ENCODE peak calls at places on chromosomes 6 and 20, in eight cellular contexts. A is RWPE1, O is RPMI8226, Z is psoas muscle, I is midbrain, S is stromal cell of bone marrow, F is SW 1271, H is WTC11. U is an unnamed sample.

GRCh38 chr20:48326868-48327267 is 500.9 kb downstream of the PREX1 start:
- DNase-seq in A (no peak), O (no peak), Z (peak; percentile 70), I (no peak), S (no peak), F (no peak), H (no peak), U (no peak)

GRCh38 chr6:37624606-37625574 is 72.8 kb downstream of the MDGA1 start:
- DNase-seq in A (peak; percentile 72), O (peak; percentile 80), Z (peak; percentile 15), I (no peak), S (no peak), F (no peak), H (no peak), U (no peak)

GRCh38 chr6:11769244-11769643 is 9.4 kb downstream of the ADTRP start:
- DNase-seq in A (peak; percentile 69), O (no peak), Z (no peak), I (no peak), S (no peak), F (no peak), H (no peak), U (no peak)

GRCh38 chr6:70221025-70221714 is 81.7 kb downstream of the COL9A1 start:
- DNase-seq in A (peak; percentile 39), O (peak; percentile 36), Z (no peak), I (peak; percentile 44), S (no peak), F (no peak), H (no peak), U (peak; percentile 72)

GRCh38 chr20:51624157-51624731 is 81.7 kb upstream of the NFATC2 start:
- DNase-seq in A (peak; percentile 88), O (peak; percentile 68), Z (peak; percentile 63), I (no peak), S (peak; percentile 18), F (peak; percentile 16), H (peak; percentile 84), U (peak; percentile 92)

GRCh38 chr6:16591681-16592549 is 169.3 kb downstream of the ATXN1 start:
- DNase-seq in A (no peak), O (no peak), Z (no peak), I (peak; percentile 39), S (no peak), F (no peak), H (no peak), U (no peak)

GRCh38 chr6:165987483-165988305 is 180.0 kb downstream of the TBXT start:
- DNase-seq in A (peak; percentile 30), O (peak; percentile 13), Z (peak; percentile 78), I (peak; percentile 59), S (peak; percentile 67), F (no peak), H (peak; percentile 63), U (peak; percentile 85)

GRCh38 chr6:15400572-15401004 is 154.7 kb downstream of the JARID2 start:
- DNase-seq in A (no peak), O (no peak), Z (peak; percentile 81), I (peak; percentile 79), S (no peak), F (no peak), H (peak; percentile 42), U (peak; percentile 61)

GRCh38 chr20:5008743-5009142 is 7.4 kb upstream of the SLC23A2 start:
- DNase-seq in A (no peak), O (no peak), Z (no peak), I (no peak), S (no peak), F (no peak), H (no peak), U (no peak)

GRCh38 chr6:111803804-111804203 is 69.4 kb downstream of the FYN start:
- DNase-seq in A (no peak), O (no peak), Z (no peak), I (no peak), S (no peak), F (no peak), H (no peak), U (no peak)

U was measured in neural progenitor cell.